ENCODE peak calls at places on chromosomes 1 and 21, in six cellular contexts. One of them, this sample, is unnamed.

GRCh38 chr1:21884456-21885235 is 52.5 kb downstream of the HSPG2 start:
- DNase-seq in GM12878: no peak
- DNase-seq in NB4: no peak
- DNase-seq in A549: no peak
- DNase-seq in K562: no peak
- DNase-seq in HepG2: no peak
- DNase-seq in this sample: no peak

GRCh38 chr1:227959325-227959860 is 11.7 kb upstream of the WNT9A start:
- DNase-seq in K562: no peak
- DNase-seq in HepG2: no peak
- DNase-seq in NB4: no peak
- DNase-seq in GM12878: no peak
- DNase-seq in A549: no peak
- DNase-seq in this sample: no peak

GRCh38 chr1:63779338-63779819 is 5.6 kb downstream of the ROR1 start:
- DNase-seq in A549: no peak
- DNase-seq in HepG2: no peak
- DNase-seq in NB4: no peak
- DNase-seq in GM12878: no peak
- DNase-seq in K562: no peak
- DNase-seq in this sample: no peak

GRCh38 chr1:99268021-99268420 is 3.7 kb downstream of the PLPPR4 start:
- DNase-seq in HepG2: no peak
- DNase-seq in NB4: no peak
- DNase-seq in A549: no peak
- DNase-seq in K562: no peak
- DNase-seq in GM12878: no peak
- DNase-seq in this sample: peak; percentile 4

GRCh38 chr1:229204863-229205777 is 65.8 kb upstream of the RAB4A start:
- DNase-seq in NB4: no peak
- DNase-seq in K562: no peak
- DNase-seq in A549: no peak
- DNase-seq in GM12878: no peak
- DNase-seq in HepG2: no peak
- DNase-seq in this sample: no peak

GRCh38 chr1:202247104-202247503 is 53.5 kb downstream of the LGR6 start:
- DNase-seq in HepG2: no peak
- DNase-seq in NB4: no peak
- DNase-seq in A549: no peak
- DNase-seq in K562: no peak
- DNase-seq in GM12878: no peak
- DNase-seq in this sample: no peak

GRCh38 chr1:246034630-246035029 is 472.4 kb downstream of the SMYD3 start:
- DNase-seq in HepG2: no peak
- DNase-seq in GM12878: no peak
- DNase-seq in K562: no peak
- DNase-seq in A549: no peak
- DNase-seq in NB4: no peak
- DNase-seq in this sample: no peak

GRCh38 chr1:208077232-208077751 is 166.4 kb upstream of the CD34 start:
- DNase-seq in NB4: no peak
- DNase-seq in HepG2: no peak
- DNase-seq in K562: no peak
- DNase-seq in A549: no peak
- DNase-seq in GM12878: no peak
- DNase-seq in this sample: no peak

GRCh38 chr1:149843302-149844041 is 55.9 kb upstream of the BOLA1 start:
- DNase-seq in GM12878: no peak
- DNase-seq in HepG2: peak; percentile 23
- DNase-seq in K562: no peak
- DNase-seq in A549: no peak
- DNase-seq in NB4: peak; percentile 38
- DNase-seq in this sample: peak; percentile 46

GRCh38 chr21:46425061-46425460 is 33.6 kb upstream of the DIP2A start:
- DNase-seq in NB4: no peak
- DNase-seq in GM12878: no peak
- DNase-seq in HepG2: no peak
- DNase-seq in K562: no peak
- DNase-seq in A549: no peak
- DNase-seq in this sample: no peak

GRCh38 chr1:109788695-109789521 is 25.2 kb upstream of the EPS8L3 start:
- DNase-seq in GM12878: no peak
- DNase-seq in NB4: peak; percentile 88
- DNase-seq in A549: peak; percentile 58
- DNase-seq in K562: peak; percentile 79
- DNase-seq in HepG2: peak; percentile 44
- DNase-seq in this sample: no peak

GRCh38 chr1:210342986-210343780 is 14.5 kb downstream of the HHAT start:
- DNase-seq in GM12878: peak; percentile 72
- DNase-seq in K562: no peak
- DNase-seq in NB4: peak; percentile 77
- DNase-seq in HepG2: no peak
- DNase-seq in A549: no peak
- DNase-seq in this sample: peak; percentile 19

DNA sequence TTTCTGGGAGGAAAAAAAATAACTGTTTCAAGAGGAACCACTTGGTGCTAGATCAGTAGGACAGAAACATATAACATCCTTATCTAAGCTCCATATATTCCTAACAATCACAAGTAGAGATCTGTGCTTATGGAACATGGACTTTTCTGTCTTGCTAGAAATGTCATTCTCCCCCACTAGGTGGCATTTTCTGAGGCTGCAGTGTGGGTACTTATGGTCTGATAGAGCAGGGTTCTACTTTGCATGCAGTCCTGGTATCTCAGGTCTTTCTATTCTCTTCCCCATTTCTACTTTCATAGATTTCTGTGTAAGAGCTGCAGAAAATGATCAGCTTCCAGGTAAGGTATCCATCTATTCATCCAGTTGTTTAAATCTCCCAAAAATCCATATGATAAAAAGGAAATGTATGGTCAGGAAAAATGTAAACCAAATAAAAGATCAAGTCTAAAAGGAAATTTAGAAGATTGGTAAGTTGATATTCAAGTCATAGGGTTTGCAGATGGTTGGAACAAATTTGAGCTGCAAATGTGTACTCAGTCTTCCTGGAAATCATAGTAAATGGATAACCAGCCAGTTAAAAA is 1.5 kb downstream of the ZNF684 start:
- DNase-seq in A549: peak; percentile 33
- DNase-seq in HepG2: peak; percentile 73
- DNase-seq in NB4: peak; percentile 87
- DNase-seq in K562: peak; percentile 65
- DNase-seq in GM12878: peak; percentile 45
- DNase-seq in this sample: peak; percentile 75
- TF ChIP-seq MYC in A549: no peak
- TF ChIP-seq MYC in HepG2: no peak
- TF ChIP-seq MYC in NB4: no peak
- TF ChIP-seq MYC in K562: no peak
- TF ChIP-seq MYC in GM12878: no peak
- TF ChIP-seq MYC in this sample: no peak

DNA sequence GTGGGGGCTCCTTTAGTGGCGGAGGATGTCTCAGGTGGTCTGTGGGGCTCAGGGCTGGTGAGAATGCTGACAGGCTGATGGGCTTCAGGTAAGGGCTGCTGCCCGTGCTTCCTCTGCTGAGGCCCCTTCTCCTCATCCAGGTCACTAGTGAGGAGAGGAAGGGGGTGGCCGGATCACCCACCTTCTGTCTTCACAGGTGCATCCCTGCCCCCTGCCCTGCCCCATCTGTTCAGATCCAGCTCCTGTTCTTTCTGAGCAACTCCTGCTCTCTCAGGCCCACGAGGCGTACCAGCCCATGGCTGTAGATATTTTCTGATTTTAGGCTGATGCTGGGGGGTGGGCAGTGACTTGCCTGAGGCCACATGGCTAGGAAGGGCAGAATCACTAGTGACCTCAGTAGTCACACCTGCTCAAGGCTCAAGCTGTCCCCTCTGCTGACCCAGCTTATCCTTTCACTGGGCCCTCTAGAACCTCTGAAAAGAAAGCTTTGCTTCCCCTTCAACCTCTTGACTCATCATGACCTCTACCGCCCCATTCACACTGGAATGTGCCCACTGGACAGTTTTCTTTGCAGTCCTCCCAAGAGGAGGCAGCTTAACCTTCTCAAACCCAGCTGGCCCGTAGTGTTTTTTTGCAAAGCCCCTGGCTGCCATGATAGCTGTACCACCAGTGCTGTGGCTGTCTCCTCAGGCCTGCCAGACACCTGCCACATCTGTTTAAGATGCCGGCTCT is 14.8 kb downstream of the DCST2 start:
- DNase-seq in GM12878: no peak
- DNase-seq in K562: no peak
- DNase-seq in HepG2: no peak
- DNase-seq in NB4: no peak
- DNase-seq in A549: no peak
- DNase-seq in this sample: no peak
- TF ChIP-seq MYC in GM12878: no peak
- TF ChIP-seq MYC in K562: no peak
- TF ChIP-seq MYC in HepG2: no peak
- TF ChIP-seq MYC in NB4: no peak
- TF ChIP-seq MYC in A549: no peak
- TF ChIP-seq MYC in this sample: no peak

GRCh38 chr1:205017766-205018165 is 25.2 kb upstream of the CNTN2 start:
- DNase-seq in A549: no peak
- DNase-seq in K562: no peak
- DNase-seq in GM12878: no peak
- DNase-seq in HepG2: no peak
- DNase-seq in NB4: no peak
- DNase-seq in this sample: no peak

GRCh38 chr1:205017036-205017435 is 26.0 kb upstream of the CNTN2 start:
- DNase-seq in HepG2: no peak
- DNase-seq in NB4: no peak
- DNase-seq in A549: no peak
- DNase-seq in K562: no peak
- DNase-seq in GM12878: no peak
- DNase-seq in this sample: no peak

GRCh38 chr1:205018381-205018780 is 24.6 kb upstream of the CNTN2 start:
- DNase-seq in A549: no peak
- DNase-seq in GM12878: no peak
- DNase-seq in HepG2: no peak
- DNase-seq in K562: no peak
- DNase-seq in NB4: no peak
- DNase-seq in this sample: no peak

GRCh38 chr1:205016584-205016983 is 26.4 kb upstream of the CNTN2 start:
- DNase-seq in A549: no peak
- DNase-seq in NB4: no peak
- DNase-seq in GM12878: no peak
- DNase-seq in HepG2: no peak
- DNase-seq in K562: no peak
- DNase-seq in this sample: no peak

DNA sequence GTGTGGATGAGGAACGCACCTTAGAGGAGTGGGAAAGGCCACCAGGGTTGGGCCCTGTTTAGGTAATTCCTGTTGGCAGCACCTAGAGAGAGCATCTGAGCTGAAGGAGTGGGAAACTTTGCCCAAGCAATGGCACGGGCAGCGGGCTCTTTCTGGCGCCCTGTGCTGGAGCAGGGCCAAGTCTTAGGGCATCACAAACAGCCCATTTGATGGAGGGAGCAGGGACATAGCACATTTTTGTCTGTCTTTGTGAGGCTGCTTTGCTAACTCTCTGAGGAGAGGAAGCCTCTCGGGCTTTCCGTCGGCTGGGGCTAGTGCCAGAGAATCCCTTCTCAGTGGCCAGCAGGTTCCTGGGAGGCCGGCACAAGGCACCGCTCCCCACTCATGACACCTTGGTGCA is 22.5 kb upstream of the CNTN2 start:
- DNase-seq in NB4: no peak
- DNase-seq in HepG2: no peak
- DNase-seq in GM12878: no peak
- DNase-seq in A549: no peak
- DNase-seq in K562: no peak
- DNase-seq in this sample: no peak
- TF ChIP-seq MYC in NB4: no peak
- TF ChIP-seq MYC in HepG2: no peak
- TF ChIP-seq MYC in GM12878: no peak
- TF ChIP-seq MYC in A549: no peak
- TF ChIP-seq MYC in K562: no peak
- TF ChIP-seq MYC in this sample: no peak

GRCh38 chr1:43834280-43835140 is 99.1 kb upstream of the ARTN start:
- DNase-seq in NB4: peak; percentile 92
- DNase-seq in A549: no peak
- DNase-seq in GM12878: no peak
- DNase-seq in K562: peak; percentile 32
- DNase-seq in HepG2: no peak
- DNase-seq in this sample: peak; percentile 13
- TF ChIP-seq MYC in NB4: peak; percentile 33
- TF ChIP-seq MYC in A549: no peak
- TF ChIP-seq MYC in GM12878: no peak
- TF ChIP-seq MYC in K562: no peak
- TF ChIP-seq MYC in HepG2: no peak
- TF ChIP-seq MYC in this sample: no peak

GRCh38 chr1:221912230-221912629 is 170.3 kb upstream of the DUSP10 start:
- DNase-seq in A549: no peak
- DNase-seq in HepG2: no peak
- DNase-seq in K562: no peak
- DNase-seq in NB4: no peak
- DNase-seq in GM12878: no peak
- DNase-seq in this sample: no peak

GRCh38 chr1:221911714-221912113 is 169.8 kb upstream of the DUSP10 start:
- DNase-seq in GM12878: peak; percentile 11
- DNase-seq in K562: no peak
- DNase-seq in A549: no peak
- DNase-seq in HepG2: no peak
- DNase-seq in NB4: no peak
- DNase-seq in this sample: no peak

GRCh38 chr1:221910222-221910621 is 168.3 kb upstream of the DUSP10 start:
- DNase-seq in GM12878: no peak
- DNase-seq in K562: no peak
- DNase-seq in NB4: no peak
- DNase-seq in HepG2: no peak
- DNase-seq in A549: no peak
- DNase-seq in this sample: no peak

GRCh38 chr1:221915764-221916163 is 173.9 kb upstream of the DUSP10 start:
- DNase-seq in NB4: no peak
- DNase-seq in HepG2: no peak
- DNase-seq in K562: no peak
- DNase-seq in GM12878: no peak
- DNase-seq in A549: no peak
- DNase-seq in this sample: no peak

GRCh38 chr1:221913351-221913750 is 171.5 kb upstream of the DUSP10 start:
- DNase-seq in K562: no peak
- DNase-seq in NB4: no peak
- DNase-seq in A549: no peak
- DNase-seq in HepG2: no peak
- DNase-seq in GM12878: no peak
- DNase-seq in this sample: no peak
- TF ChIP-seq MYC in K562: no peak
- TF ChIP-seq MYC in NB4: no peak
- TF ChIP-seq MYC in A549: no peak
- TF ChIP-seq MYC in HepG2: no peak
- TF ChIP-seq MYC in GM12878: no peak
- TF ChIP-seq MYC in this sample: no peak

This sample was measured in endothelial cell of umbilical vein.